ENCODE peak calls at places on chromosomes 16 and 17, in seven cellular contexts. R is effector CD4-positive, alpha-beta T cell; L is brain microvascular endothelial cell; Y is upper lobe of right lung; W is NCI-H2081; B is AG09309; O is bronchial epithelial cell. V is an unnamed sample.

GRCh38 chr17:3004150-3004801 is 59.1 kb downstream of the OR1D5 start:
- DNase-seq in R (peak; percentile 8), B (peak; percentile 71), O (peak; percentile 87), L (peak; percentile 93), Y (peak; percentile 98), W (peak; percentile 93), V (peak; percentile 96)

GRCh38 chr17:39443326-39443725 is 7.7 kb downstream of the MED1 start:
- DNase-seq in Y (no peak), W (no peak), L (no peak), O (no peak), R (no peak), B (no peak), V (no peak)

GRCh38 chr16:58847902-58848661 is 114.0 kb upstream of the GOT2 start:
- DNase-seq in L (no peak), W (no peak), Y (no peak), R (no peak), B (no peak), O (no peak), V (no peak)

GRCh38 chr16:89534147-89534788 is 26.1 kb downstream of the SPG7 start:
- DNase-seq in W (no peak), R (no peak), O (peak; percentile 4), B (peak; percentile 17), Y (no peak), L (no peak), V (peak; percentile 37)

GRCh38 chr17:55660171-55660886 is 62.3 kb downstream of the TMEM100 start:
- DNase-seq in O (peak; percentile 4), W (no peak), L (no peak), R (no peak), B (no peak), Y (no peak), V (peak; percentile 14)

GRCh38 chr16:54940279-54940604 is 9.6 kb downstream of the IRX5 start:
- DNase-seq in W (no peak), R (no peak), B (no peak), L (no peak), O (no peak), Y (no peak), V (no peak)

GRCh38 chr16:81464279-81464678 is 19.7 kb downstream of the CMIP start:
- DNase-seq in L (no peak), Y (no peak), B (no peak), O (no peak), W (no peak), R (no peak), V (no peak)

GRCh38 chr17:72592242-72592966 is 471.6 kb downstream of the SOX9 start:
- DNase-seq in R (peak; percentile 5), Y (peak; percentile 88), B (no peak), L (peak; percentile 77), O (peak; percentile 62), W (peak; percentile 90), V (peak; percentile 97)

GRCh38 chr16:14669776-14670175 is 24.3 kb downstream of the PLA2G10 start:
- DNase-seq in L (no peak), Y (peak; percentile 66), W (peak; percentile 93), B (no peak), O (peak; percentile 11), R (no peak), V (no peak)

GRCh38 chr16:1150511-1150982 is 2.4 kb upstream of the CACNA1H start:
- DNase-seq in R (no peak), L (peak; percentile 54), B (no peak), W (no peak), O (no peak), Y (no peak), V (peak; percentile 48)

GRCh38 chr16:830107-830870 is 29.8 kb upstream of the GNG13 start:
- DNase-seq in O (no peak), Y (no peak), L (no peak), W (no peak), B (no peak), R (no peak), V (no peak)

GRCh38 chr17:20300399-20301037 is 166.8 kb downstream of the LGALS9B start:
- DNase-seq in L (peak; percentile 72), O (no peak), W (peak; percentile 18), Y (no peak), B (peak; percentile 83), R (no peak), V (peak; percentile 79)

GRCh38 chr17:47934856-47935255 is 6.5 kb upstream of the PNPO start:
- DNase-seq in W (no peak), B (no peak), L (no peak), O (peak; percentile 26), Y (no peak), R (no peak), V (no peak)

GRCh38 chr16:56269824-56270684 is 78.8 kb downstream of the GNAO1 start:
- DNase-seq in W (no peak), L (peak; percentile 81), Y (peak; percentile 64), R (no peak), O (no peak), B (peak; percentile 16), V (peak; percentile 92)

GRCh38 chr16:26710475-26710874 is 356.3 kb upstream of the C16orf82 start:
- DNase-seq in B (no peak), L (no peak), R (no peak), O (no peak), Y (no peak), W (no peak), V (no peak)